ENCODE peak calls at places on chromosomes 7 and 10, in nine cellular contexts. V, N, T, P, Q, Y, L, E and D are unnamed samples. For H3K9me3, the result is how much of the 10 kb centered on the place peaks cover.

GRCh38 chr7:20249924-20250323 is 32.7 kb upstream of the MACC1 start:
- DNase-seq in N (no peak), Y (no peak), Q (no peak), T (no peak), L (no peak), P (no peak), E (no peak), V (no peak), D (no peak)

GRCh38 chr7:135390829-135391228 is 119.1 kb downstream of the CNOT4 start:
- DNase-seq in Q (no peak), N (no peak), P (no peak), T (no peak), E (no peak), L (no peak), Y (no peak), V (no peak), D (no peak)

GRCh38 chr10:79176052-79176501 is 107.3 kb downstream of the ZMIZ1 start:
- DNase-seq in Y (no peak), P (no peak), N (no peak), E (no peak), V (no peak), Q (peak), L (no peak), T (no peak), D (peak)

GRCh38 chr10:75430000-75430763 is 1.2 kb upstream of the LRMDA start:
- DNase-seq in P (peak), N (no peak), T (no peak), L (peak), V (peak), Q (peak), E (peak), Y (peak), D (no peak)

GRCh38 chr10:132630666-132631347 is 93.2 kb downstream of the INPP5A start:
- DNase-seq in N (no peak), P (peak), T (no peak), Y (no peak), V (peak), Q (no peak), L (no peak), E (no peak), D (no peak)

GRCh38 chr7:45575501-45576248 is 1.5 kb downstream of the ADCY1 start:
- DNase-seq in L (no peak), T (no peak), E (no peak), P (no peak), N (peak), V (no peak), Y (no peak), Q (no peak), D (no peak)

GRCh38 chr7:75595766-75596165 is 103.6 kb downstream of the SPDYE5 start:
- DNase-seq in V (no peak), E (no peak), Q (no peak), L (no peak), T (no peak), N (no peak), P (no peak), Y (no peak), D (no peak)

GRCh38 chr7:128108641-128109423 is 77.6 kb upstream of the LRRC4 start:
- DNase-seq in Q (no peak), T (peak), P (no peak), N (no peak), Y (no peak), E (no peak), V (no peak), L (no peak), D (no peak)

GRCh38 chr7:139044813-139045794 is 9.3 kb upstream of the ZC3HAV1L start:
- DNase-seq in Q (no peak), V (no peak), E (no peak), Y (no peak), N (no peak), L (no peak), P (no peak), T (peak), D (no peak)

GRCh38 chr7:92665926-92666325 is 75.7 kb upstream of the FAM133B start:
- DNase-seq in T (no peak), Q (no peak), P (no peak), N (no peak), E (no peak), V (no peak), L (no peak), Y (no peak), D (peak)

GRCh38 chr10:114518401-114519305 is 114.4 kb upstream of the AFAP1L2 start:
- DNase-seq in Q (no peak), T (no peak), L (no peak), E (peak), V (no peak), Y (no peak), N (no peak), P (no peak), D (no peak)

GRCh38 chr7:18393465-18394118 is 102.0 kb upstream of the HDAC9 start:
- DNase-seq in E (no peak), Q (no peak), P (no peak), Y (no peak), L (no peak), V (no peak), N (no peak), T (no peak), D (peak)

GRCh38 chr7:51356849-51357516 is 40.4 kb upstream of the COBL start:
- DNase-seq in Y (no peak), T (no peak), Q (no peak), N (no peak), P (no peak), L (no peak), E (no peak), V (no peak), D (no peak)

GRCh38 chr7:104156842-104157277 is 51.0 kb downstream of the ORC5 start:
- DNase-seq in N (no peak), E (peak), L (no peak), T (no peak), P (no peak), Q (no peak), V (no peak), Y (peak), D (no peak)

GRCh38 chr7:24912424-24912823 is 67.6 kb downstream of the OSBPL3 start:
- DNase-seq in V (no peak), N (no peak), L (no peak), T (no peak), P (no peak), Q (no peak), Y (no peak), E (no peak), D (no peak)

GRCh38 chr7:111887734-111888133 is 318.5 kb downstream of the DOCK4 start:
- DNase-seq in Y (no peak), L (no peak), V (no peak), N (no peak), Q (no peak), T (no peak), P (no peak), E (no peak), D (no peak)

GRCh38 chr7:74365320-74366022 is 76.3 kb downstream of the CLIP2 start:
- DNase-seq in P (no peak), E (peak), V (peak), T (no peak), L (peak), N (peak), Y (no peak), Q (peak), D (peak)

GRCh38 chr7:70646551-70647248 is 485.2 kb upstream of the GALNT17 start:
- DNase-seq in P (no peak), T (no peak), Q (no peak), L (no peak), N (no peak), Y (no peak), E (no peak), V (no peak), D (no peak)

DNA sequence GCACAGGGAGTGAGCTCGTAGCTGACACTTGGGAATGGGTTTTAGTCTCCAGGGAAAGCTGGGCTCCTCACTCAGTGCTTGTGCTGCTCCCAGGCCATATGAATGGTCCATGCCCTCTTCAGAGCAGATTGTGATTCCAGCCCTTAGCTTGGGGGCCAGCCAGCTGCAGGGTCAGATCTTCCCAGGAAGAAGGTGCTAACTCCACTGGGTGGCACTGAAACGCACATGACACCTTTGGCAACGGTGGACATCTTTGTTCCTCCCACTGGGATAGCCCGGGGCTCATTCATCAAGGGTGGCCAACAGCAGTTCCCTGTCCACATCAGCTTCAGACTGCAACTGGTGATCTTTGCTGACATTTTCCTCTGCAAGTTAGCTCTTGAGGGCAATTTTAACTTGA is 129.2 kb downstream of the DYNC2I1 start:
- DNase-seq in Q (no peak), L (no peak), N (no peak), Y (no peak), V (no peak), P (no peak), T (no peak), E (no peak), D (no peak)
- H3K9me3 ChIP-seq in Q (under half), L (under half), N (under half), Y (under half), V (under half), P (under half), T (under half), E (under half), D (under half)

GRCh38 chr7:2373646-2374045 is 19.0 kb downstream of the EIF3B start:
- DNase-seq in N (no peak), T (no peak), L (no peak), Y (no peak), P (no peak), Q (no peak), E (no peak), V (no peak), D (no peak)
- H3K9me3 ChIP-seq in N (under half), T (under half), L (under half), Y (under half), P (under half), Q (under half), E (under half), V (under half), D (under half)

GRCh38 chr7:64431838-64432237 is 118.1 kb downstream of the ZNF736 start:
- DNase-seq in L (no peak), P (no peak), Q (no peak), E (no peak), V (no peak), Y (no peak), N (no peak), T (no peak), D (no peak)

GRCh38 chr7:64429232-64429631 is 115.5 kb downstream of the ZNF736 start:
- DNase-seq in N (no peak), P (no peak), L (no peak), Q (no peak), T (no peak), Y (no peak), E (no peak), V (no peak), D (no peak)

GRCh38 chr7:64433590-64433989 is 119.8 kb downstream of the ZNF736 start:
- DNase-seq in N (no peak), Y (no peak), Q (no peak), P (no peak), E (no peak), L (no peak), V (no peak), T (no peak), D (no peak)
- H3K9me3 ChIP-seq in N (under half), Y (under half), Q (under half), P (under half), E (under half), L (under half), V (under half), T (under half), D (under half)

GRCh38 chr7:157657741-157658740 is 321.2 kb downstream of the DNAJB6 start:
- DNase-seq in N (no peak), P (no peak), L (no peak), Q (no peak), E (no peak), V (no peak), Y (no peak), T (no peak), D (no peak)
- H3K9me3 ChIP-seq in N (under half), P (under half), L (under half), Q (under half), E (under half), V (under half), Y (half or more), T (under half), D (under half)

DNA sequence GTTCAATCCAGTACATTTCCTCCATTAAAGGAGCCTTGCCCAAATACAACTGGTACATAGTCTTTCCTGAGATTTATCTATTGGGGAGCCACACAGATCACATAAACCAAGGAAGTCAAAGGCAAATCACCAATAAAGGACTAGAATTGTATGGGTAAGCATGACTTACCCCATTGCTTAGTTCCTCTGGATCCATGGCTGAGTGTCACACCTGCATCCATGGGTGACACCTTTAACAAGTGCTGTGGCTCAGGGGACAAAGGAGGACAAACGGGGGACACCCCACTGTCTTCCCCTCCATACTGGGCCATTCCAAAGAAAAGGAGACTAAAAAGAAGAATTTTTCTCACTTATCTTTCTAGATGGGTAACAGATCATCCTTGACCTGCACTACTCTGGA is 30.4 kb downstream of the ZNF92 start:
- DNase-seq in Q (no peak), T (no peak), V (no peak), Y (no peak), L (no peak), P (no peak), N (no peak), E (no peak), D (no peak)
- H3K9me3 ChIP-seq in Q (under half), T (under half), V (under half), Y (under half), L (half or more), P (half or more), N (under half), E (under half), D (under half)

GRCh38 chr7:158404031-158404761 is 183.4 kb downstream of the PTPRN2 start:
- DNase-seq in Y (no peak), Q (no peak), P (no peak), E (no peak), L (no peak), V (no peak), N (no peak), T (no peak), D (no peak)
- H3K9me3 ChIP-seq in Y (under half), Q (under half), P (under half), E (under half), L (under half), V (under half), N (under half), T (under half), D (under half)

GRCh38 chr7:68334613-68335303 is 1263.5 kb upstream of the AUTS2 start:
- DNase-seq in L (no peak), Y (no peak), N (no peak), V (no peak), E (no peak), T (no peak), Q (no peak), P (no peak), D (no peak)
- H3K9me3 ChIP-seq in L (under half), Y (under half), N (under half), V (under half), E (under half), T (under half), Q (under half), P (under half), D (under half)